ENCODE peak calls at places on chromosome 5, in eight cellular contexts. One of them, this sample, is unnamed.

GRCh38 chr5:112660359-112660758 is 77.3 kb upstream of the APC start:
- DNase-seq in fibroblast of lung: no peak
- DNase-seq in HCT116: no peak
- DNase-seq in neural progenitor cell: no peak
- DNase-seq in uterus: no peak
- DNase-seq in breast epithelium: no peak
- DNase-seq in heart left ventricle: no peak
- DNase-seq in psoas muscle: no peak
- DNase-seq in this sample: no peak

GRCh38 chr5:87195616-87196015 is 72.1 kb upstream of the RASA1 start:
- DNase-seq in neural progenitor cell: no peak
- DNase-seq in HCT116: no peak
- DNase-seq in uterus: no peak
- DNase-seq in psoas muscle: no peak
- DNase-seq in heart left ventricle: no peak
- DNase-seq in fibroblast of lung: peak; percentile 55
- DNase-seq in breast epithelium: no peak
- DNase-seq in this sample: peak; percentile 15

GRCh38 chr5:69468631-69469030 is 24.0 kb upstream of the OCLN start:
- DNase-seq in uterus: no peak
- DNase-seq in fibroblast of lung: no peak
- DNase-seq in breast epithelium: no peak
- DNase-seq in HCT116: no peak
- DNase-seq in heart left ventricle: no peak
- DNase-seq in neural progenitor cell: no peak
- DNase-seq in psoas muscle: no peak
- DNase-seq in this sample: no peak

GRCh38 chr5:135085936-135086235 is 51.9 kb upstream of the PITX1 start:
- DNase-seq in neural progenitor cell: no peak
- DNase-seq in uterus: no peak
- DNase-seq in heart left ventricle: no peak
- DNase-seq in breast epithelium: no peak
- DNase-seq in fibroblast of lung: no peak
- DNase-seq in psoas muscle: no peak
- DNase-seq in HCT116: no peak
- DNase-seq in this sample: no peak

GRCh38 chr5:142784405-142784955 is 14.3 kb downstream of the ARHGAP26 start:
- DNase-seq in heart left ventricle: no peak
- DNase-seq in neural progenitor cell: no peak
- DNase-seq in breast epithelium: no peak
- DNase-seq in fibroblast of lung: no peak
- DNase-seq in psoas muscle: no peak
- DNase-seq in HCT116: no peak
- DNase-seq in uterus: no peak
- DNase-seq in this sample: no peak

GRCh38 chr5:132468665-132469379 is 21.8 kb downstream of the IRF1 start:
- DNase-seq in fibroblast of lung: no peak
- DNase-seq in psoas muscle: no peak
- DNase-seq in heart left ventricle: peak; percentile 19
- DNase-seq in breast epithelium: no peak
- DNase-seq in uterus: peak; percentile 4
- DNase-seq in neural progenitor cell: no peak
- DNase-seq in HCT116: no peak
- DNase-seq in this sample: no peak

GRCh38 chr5:54836959-54837534 is 148.3 kb downstream of the ESM1 start:
- DNase-seq in psoas muscle: no peak
- DNase-seq in heart left ventricle: no peak
- DNase-seq in neural progenitor cell: no peak
- DNase-seq in HCT116: no peak
- DNase-seq in fibroblast of lung: no peak
- DNase-seq in breast epithelium: no peak
- DNase-seq in uterus: no peak
- DNase-seq in this sample: peak; percentile 42

GRCh38 chr5:96408841-96409458 is 24.1 kb downstream of the PCSK1 start:
- DNase-seq in fibroblast of lung: peak; percentile 55
- DNase-seq in HCT116: no peak
- DNase-seq in neural progenitor cell: no peak
- DNase-seq in uterus: no peak
- DNase-seq in psoas muscle: no peak
- DNase-seq in breast epithelium: no peak
- DNase-seq in heart left ventricle: no peak
- DNase-seq in this sample: no peak

GRCh38 chr5:44546283-44546682 is 157.1 kb upstream of the FGF10 start:
- DNase-seq in heart left ventricle: no peak
- DNase-seq in HCT116: no peak
- DNase-seq in psoas muscle: no peak
- DNase-seq in uterus: no peak
- DNase-seq in neural progenitor cell: no peak
- DNase-seq in breast epithelium: no peak
- DNase-seq in fibroblast of lung: peak; percentile 50
- DNase-seq in this sample: no peak

GRCh38 chr5:159341914-159342313 is 11.6 kb upstream of the IL12B start:
- DNase-seq in uterus: no peak
- DNase-seq in HCT116: peak; percentile 64
- DNase-seq in breast epithelium: peak; percentile 72
- DNase-seq in fibroblast of lung: peak; percentile 80
- DNase-seq in neural progenitor cell: no peak
- DNase-seq in psoas muscle: peak; percentile 19
- DNase-seq in heart left ventricle: peak; percentile 62
- DNase-seq in this sample: peak; percentile 82

GRCh38 chr5:54404568-54404967 is 50.9 kb upstream of the HSPB3 start:
- DNase-seq in neural progenitor cell: no peak
- DNase-seq in psoas muscle: no peak
- DNase-seq in heart left ventricle: no peak
- DNase-seq in breast epithelium: no peak
- DNase-seq in HCT116: no peak
- DNase-seq in uterus: no peak
- DNase-seq in fibroblast of lung: peak; percentile 37
- DNase-seq in this sample: no peak

GRCh38 chr5:40688127-40688756 is 8.5 kb downstream of the PTGER4 start:
- DNase-seq in HCT116: peak; percentile 85
- DNase-seq in neural progenitor cell: peak; percentile 89
- DNase-seq in heart left ventricle: peak; percentile 76
- DNase-seq in uterus: peak; percentile 85
- DNase-seq in breast epithelium: peak; percentile 69
- DNase-seq in fibroblast of lung: peak; percentile 72
- DNase-seq in psoas muscle: peak; percentile 70
- DNase-seq in this sample: peak; percentile 90

GRCh38 chr5:119389288-119390065 is 33.7 kb downstream of the TNFAIP8 start:
- DNase-seq in neural progenitor cell: no peak
- DNase-seq in fibroblast of lung: peak; percentile 71
- DNase-seq in psoas muscle: no peak
- DNase-seq in breast epithelium: no peak
- DNase-seq in heart left ventricle: no peak
- DNase-seq in HCT116: no peak
- DNase-seq in uterus: no peak
- DNase-seq in this sample: no peak

GRCh38 chr5:173265433-173265832 is 30.4 kb upstream of the NKX2-5 start:
- DNase-seq in psoas muscle: peak; percentile 30
- DNase-seq in uterus: no peak
- DNase-seq in HCT116: no peak
- DNase-seq in breast epithelium: no peak
- DNase-seq in neural progenitor cell: no peak
- DNase-seq in fibroblast of lung: no peak
- DNase-seq in heart left ventricle: peak; percentile 91
- DNase-seq in this sample: no peak

GRCh38 chr5:159712672-159713071 is 203.6 kb upstream of the ADRA1B start:
- DNase-seq in breast epithelium: no peak
- DNase-seq in HCT116: no peak
- DNase-seq in psoas muscle: no peak
- DNase-seq in uterus: no peak
- DNase-seq in neural progenitor cell: no peak
- DNase-seq in fibroblast of lung: peak; percentile 39
- DNase-seq in heart left ventricle: no peak
- DNase-seq in this sample: peak; percentile 28

GRCh38 chr5:89346573-89346972 is 463.6 kb upstream of the MEF2C start:
- DNase-seq in heart left ventricle: no peak
- DNase-seq in breast epithelium: no peak
- DNase-seq in neural progenitor cell: no peak
- DNase-seq in HCT116: no peak
- DNase-seq in psoas muscle: no peak
- DNase-seq in uterus: no peak
- DNase-seq in fibroblast of lung: no peak
- DNase-seq in this sample: no peak

GRCh38 chr5:111520908-111521307 is 8.6 kb upstream of the STARD4 start:
- DNase-seq in psoas muscle: no peak
- DNase-seq in heart left ventricle: no peak
- DNase-seq in neural progenitor cell: no peak
- DNase-seq in fibroblast of lung: no peak
- DNase-seq in HCT116: no peak
- DNase-seq in breast epithelium: no peak
- DNase-seq in uterus: no peak
- DNase-seq in this sample: no peak

GRCh38 chr5:71631070-71631469 is 43.9 kb downstream of the MCCC2 start:
- DNase-seq in fibroblast of lung: no peak
- DNase-seq in heart left ventricle: peak; percentile 68
- DNase-seq in HCT116: no peak
- DNase-seq in neural progenitor cell: no peak
- DNase-seq in uterus: no peak
- DNase-seq in breast epithelium: no peak
- DNase-seq in psoas muscle: no peak
- DNase-seq in this sample: no peak

GRCh38 chr5:22560115-22560514 is 293.0 kb downstream of the CDH12 start:
- DNase-seq in heart left ventricle: no peak
- DNase-seq in neural progenitor cell: no peak
- DNase-seq in uterus: no peak
- DNase-seq in breast epithelium: no peak
- DNase-seq in HCT116: no peak
- DNase-seq in fibroblast of lung: peak; percentile 82
- DNase-seq in psoas muscle: no peak
- DNase-seq in this sample: peak; percentile 1

GRCh38 chr5:6576861-6577501 is 55.9 kb downstream of the NSUN2 start:
- DNase-seq in neural progenitor cell: peak; percentile 24
- DNase-seq in heart left ventricle: no peak
- DNase-seq in fibroblast of lung: peak; percentile 61
- DNase-seq in psoas muscle: no peak
- DNase-seq in uterus: no peak
- DNase-seq in breast epithelium: no peak
- DNase-seq in HCT116: peak; percentile 44
- DNase-seq in this sample: peak; percentile 64

GRCh38 chr5:73966411-73966810 is 340.4 kb downstream of the ARHGEF28 start:
- DNase-seq in fibroblast of lung: no peak
- DNase-seq in psoas muscle: no peak
- DNase-seq in breast epithelium: no peak
- DNase-seq in heart left ventricle: no peak
- DNase-seq in neural progenitor cell: no peak
- DNase-seq in uterus: no peak
- DNase-seq in HCT116: no peak
- DNase-seq in this sample: no peak

GRCh38 chr5:138611295-138612220 is 36.4 kb upstream of the HSPA9 start:
- DNase-seq in breast epithelium: no peak
- DNase-seq in neural progenitor cell: peak; percentile 69
- DNase-seq in HCT116: no peak
- DNase-seq in uterus: peak; percentile 29
- DNase-seq in psoas muscle: no peak
- DNase-seq in heart left ventricle: no peak
- DNase-seq in fibroblast of lung: peak; percentile 4
- DNase-seq in this sample: no peak

GRCh38 chr5:167284491-167284890 is 1007.0 kb upstream of the WWC1 start:
- DNase-seq in breast epithelium: no peak
- DNase-seq in fibroblast of lung: peak; percentile 60
- DNase-seq in uterus: no peak
- DNase-seq in neural progenitor cell: no peak
- DNase-seq in HCT116: no peak
- DNase-seq in heart left ventricle: no peak
- DNase-seq in psoas muscle: no peak
- DNase-seq in this sample: peak; percentile 45

DNA sequence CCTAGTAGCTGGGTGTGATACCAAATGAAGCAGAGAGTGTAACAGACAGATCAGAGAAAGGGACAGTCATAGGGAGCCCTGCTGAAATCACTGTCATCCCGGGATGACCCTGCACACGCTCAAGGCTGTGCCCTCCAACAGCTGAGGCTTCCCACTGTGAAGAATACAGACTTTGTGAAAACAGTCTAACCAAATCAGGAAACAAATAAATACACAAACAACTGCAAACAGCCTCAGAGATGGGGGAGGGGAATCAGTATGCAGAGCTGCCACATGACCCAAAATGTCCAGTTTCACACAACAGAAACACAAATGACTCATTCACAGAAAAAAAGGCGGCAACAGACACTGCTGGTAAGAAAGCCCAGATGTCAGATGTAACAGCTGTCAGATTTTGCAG is 101.9 kb downstream of the ADAMTS2 start:
- DNase-seq in fibroblast of lung: peak; percentile 24
- DNase-seq in breast epithelium: no peak
- DNase-seq in HCT116: no peak
- DNase-seq in uterus: no peak
- DNase-seq in psoas muscle: no peak
- DNase-seq in neural progenitor cell: no peak
- DNase-seq in heart left ventricle: no peak
- DNase-seq in this sample: peak; percentile 36
- H3K27ac ChIP-seq in fibroblast of lung: peak overlapping the region; percentile 15
- H3K27ac ChIP-seq in breast epithelium: peak overlapping the region; percentile 66
- H3K27ac ChIP-seq in HCT116: no peak overlapping the region
- H3K27ac ChIP-seq in uterus: peak overlapping the region; percentile 35
- H3K27ac ChIP-seq in psoas muscle: no peak overlapping the region
- H3K27ac ChIP-seq in neural progenitor cell: no peak overlapping the region
- H3K27ac ChIP-seq in heart left ventricle: no peak overlapping the region
- H3K27ac ChIP-seq in this sample: no peak overlapping the region

GRCh38 chr5:115956957-115957356 is 5.3 kb upstream of the LVRN start:
- DNase-seq in heart left ventricle: no peak
- DNase-seq in neural progenitor cell: no peak
- DNase-seq in HCT116: no peak
- DNase-seq in breast epithelium: no peak
- DNase-seq in uterus: no peak
- DNase-seq in fibroblast of lung: no peak
- DNase-seq in psoas muscle: no peak
- DNase-seq in this sample: no peak
- H3K27ac ChIP-seq in heart left ventricle: no peak overlapping the region
- H3K27ac ChIP-seq in neural progenitor cell: no peak overlapping the region
- H3K27ac ChIP-seq in HCT116: no peak overlapping the region
- H3K27ac ChIP-seq in breast epithelium: no peak overlapping the region
- H3K27ac ChIP-seq in uterus: no peak overlapping the region
- H3K27ac ChIP-seq in fibroblast of lung: no peak overlapping the region
- H3K27ac ChIP-seq in psoas muscle: no peak overlapping the region
- H3K27ac ChIP-seq in this sample: no peak overlapping the region

GRCh38 chr5:10233011-10233410 is 16.7 kb downstream of the ATPSCKMT start:
- DNase-seq in neural progenitor cell: no peak
- DNase-seq in psoas muscle: no peak
- DNase-seq in uterus: no peak
- DNase-seq in HCT116: no peak
- DNase-seq in fibroblast of lung: no peak
- DNase-seq in heart left ventricle: no peak
- DNase-seq in breast epithelium: no peak
- DNase-seq in this sample: no peak
- H3K27ac ChIP-seq in neural progenitor cell: no peak overlapping the region
- H3K27ac ChIP-seq in psoas muscle: no peak overlapping the region
- H3K27ac ChIP-seq in uterus: no peak overlapping the region
- H3K27ac ChIP-seq in HCT116: peak overlapping the region; percentile 44
- H3K27ac ChIP-seq in fibroblast of lung: peak overlapping the region; percentile 66
- H3K27ac ChIP-seq in heart left ventricle: no peak overlapping the region
- H3K27ac ChIP-seq in breast epithelium: no peak overlapping the region
- H3K27ac ChIP-seq in this sample: peak overlapping the region; percentile 91

DNA sequence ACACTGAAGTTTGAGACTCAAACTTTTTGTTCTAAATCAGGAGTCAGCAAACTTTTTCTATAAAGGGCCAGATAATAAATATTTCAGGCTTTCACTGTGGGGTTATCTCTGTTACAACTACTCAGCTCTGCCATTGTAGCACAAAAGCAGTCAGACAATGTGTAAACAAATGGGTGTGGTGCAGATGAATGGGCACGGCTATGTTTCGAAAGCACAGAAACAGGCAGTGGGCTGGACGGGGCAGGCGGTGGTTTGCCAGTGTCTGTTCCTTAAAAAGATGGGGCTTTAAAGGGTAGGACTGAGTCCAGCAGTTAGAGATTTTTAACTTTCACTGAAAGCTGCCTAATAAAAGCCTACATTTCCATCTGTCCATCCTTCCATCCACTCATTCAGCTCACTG is 48.9 kb downstream of the PFDN1 start:
- DNase-seq in neural progenitor cell: no peak
- DNase-seq in uterus: no peak
- DNase-seq in HCT116: no peak
- DNase-seq in breast epithelium: no peak
- DNase-seq in heart left ventricle: peak; percentile 39
- DNase-seq in psoas muscle: no peak
- DNase-seq in fibroblast of lung: no peak
- DNase-seq in this sample: no peak
- H3K27ac ChIP-seq in neural progenitor cell: no peak overlapping the region
- H3K27ac ChIP-seq in uterus: peak overlapping the region; percentile 19
- H3K27ac ChIP-seq in HCT116: no peak overlapping the region
- H3K27ac ChIP-seq in breast epithelium: no peak overlapping the region
- H3K27ac ChIP-seq in heart left ventricle: no peak overlapping the region
- H3K27ac ChIP-seq in psoas muscle: peak overlapping the region; percentile 50
- H3K27ac ChIP-seq in fibroblast of lung: no peak overlapping the region
- H3K27ac ChIP-seq in this sample: no peak overlapping the region